ENCODE peak calls at places on chromosomes 6 and 20, in nine cellular contexts. J is Kasumi-1; Y is central memory CD4-positive, alpha-beta T cell; G is activated CD4-positive, alpha-beta T cell treated with anti-CD3 and anti-CD28 coated beads for 24 hours; P is activated T-cell treated with anti-CD3 and anti-CD28 coated beads for 1 hour; O is effector memory CD4-positive, alpha-beta T cell; C is hypothalamus; S is ELR; R is astrocyte of the spinal cord. U is an unnamed sample.

GRCh38 chr6:94270040-94270689 is 850.8 kb upstream of the EPHA7 start:
- DNase-seq in J (peak), Y (no peak), G (no peak), P (no peak), O (no peak), C (no peak), S (no peak), R (no peak), U (peak)

GRCh38 chr6:138600726-138601125 is 101.4 kb upstream of the NHSL1 start:
- DNase-seq in J (no peak), Y (no peak), G (no peak), P (no peak), O (no peak), C (no peak), S (peak), R (peak), U (no peak)

GRCh38 chr6:82704048-82704447 is 340.4 kb downstream of the TPBG start:
- DNase-seq in J (no peak), Y (no peak), G (no peak), P (no peak), O (no peak), C (no peak), S (peak), R (peak), U (no peak)

GRCh38 chr6:157791461-157791860 is 31.6 kb upstream of the SNX9 start:
- DNase-seq in J (no peak), Y (no peak), G (no peak), P (no peak), O (no peak), C (no peak), S (no peak), R (no peak), U (peak)

GRCh38 chr6:40965046-40965445 is 74.0 kb downstream of the UNC5CL start:
- DNase-seq in J (no peak), Y (no peak), G (no peak), P (no peak), O (no peak), C (no peak), S (peak), R (peak), U (peak)

GRCh38 chr20:57400821-57401564 is 9.8 kb downstream of the RBM38 start:
- DNase-seq in J (no peak), Y (no peak), G (no peak), P (no peak), O (no peak), C (no peak), S (no peak), R (no peak), U (no peak)

GRCh38 chr6:138765896-138766487 is 7.6 kb upstream of the CCDC28A start:
- DNase-seq in J (peak), Y (peak), G (no peak), P (no peak), O (no peak), C (no peak), S (peak), R (peak), U (peak)

GRCh38 chr6:1701668-1702353 is 92.1 kb downstream of the FOXC1 start:
- DNase-seq in J (no peak), Y (no peak), G (no peak), P (no peak), O (no peak), C (no peak), S (peak), R (peak), U (no peak)

GRCh38 chr6:33905081-33905609 is 101.3 kb upstream of the MLN start:
- DNase-seq in J (peak), Y (peak), G (no peak), P (peak), O (peak), C (no peak), S (no peak), R (no peak), U (no peak)

GRCh38 chr6:163640641-163641040 is 226.1 kb downstream of the QKI start:
- DNase-seq in J (no peak), Y (no peak), G (no peak), P (no peak), O (no peak), C (no peak), S (no peak), R (no peak), U (no peak)

GRCh38 chr6:31079656-31080261 is 32.6 kb downstream of the C6orf15 start:
- DNase-seq in J (peak), Y (peak), G (peak), P (peak), O (peak), C (no peak), S (peak), R (peak), U (peak)

GRCh38 chr20:53736757-53737403 is 143.2 kb upstream of the ZNF217 start:
- DNase-seq in J (peak), Y (no peak), G (no peak), P (no peak), O (no peak), C (no peak), S (peak), R (no peak), U (no peak)

GRCh38 chr6:26318459-26319404 is 46.3 kb upstream of the BTN3A2 start:
- DNase-seq in J (no peak), Y (no peak), G (no peak), P (no peak), O (no peak), C (no peak), S (peak), R (no peak), U (no peak)

GRCh38 chr20:37498066-37498702 is 22.9 kb upstream of the NNAT start:
- DNase-seq in J (no peak), Y (no peak), G (no peak), P (no peak), O (no peak), C (no peak), S (peak), R (no peak), U (no peak)

GRCh38 chr6:42870145-42870936 is 9.1 kb upstream of the RPL7L1 start:
- DNase-seq in J (no peak), Y (no peak), G (no peak), P (no peak), O (no peak), C (no peak), S (no peak), R (no peak), U (no peak)

GRCh38 chr6:119915971-119916370 is 566.4 kb upstream of the MAN1A1 start:
- DNase-seq in J (no peak), Y (no peak), G (no peak), P (no peak), O (no peak), C (no peak), S (no peak), R (no peak), U (no peak)

GRCh38 chr6:23269436-23269835 is 700.1 kb downstream of the HDGFL1 start:
- DNase-seq in J (no peak), Y (no peak), G (no peak), P (no peak), O (no peak), C (no peak), S (no peak), R (no peak), U (no peak)

GRCh38 chr6:760982-761955 is 68.3 kb upstream of the EXOC2 start:
- DNase-seq in J (no peak), Y (no peak), G (no peak), P (no peak), O (no peak), C (no peak), S (peak), R (no peak), U (no peak)

GRCh38 chr20:53621482-53622246 is 28.0 kb upstream of the ZNF217 start:
- DNase-seq in J (peak), Y (no peak), G (no peak), P (no peak), O (no peak), C (no peak), S (peak), R (peak), U (no peak)

GRCh38 chr6:43228951-43229802 is at the start of gene DNPH1:
- DNase-seq in J (peak), Y (peak), G (peak), P (peak), O (peak), C (no peak), S (peak), R (peak), U (peak)

GRCh38 chr20:50690979-50691584 is at the start of gene RIPOR3:
- DNase-seq in J (no peak), Y (no peak), G (no peak), P (no peak), O (no peak), C (no peak), S (peak), R (peak), U (no peak)

GRCh38 chr6:148761532-148761951 is 14.7 kb downstream of the UST start:
- DNase-seq in J (peak), Y (peak), G (no peak), P (no peak), O (peak), C (no peak), S (no peak), R (peak), U (no peak)

GRCh38 chr6:79602859-79603258 is 28.3 kb upstream of the SH3BGRL2 start:
- DNase-seq in J (no peak), Y (no peak), G (no peak), P (no peak), O (no peak), C (no peak), S (no peak), R (no peak), U (no peak)

GRCh38 chr6:1094306-1094705 is 217.6 kb upstream of the FOXQ1 start:
- DNase-seq in J (no peak), Y (no peak), G (no peak), P (no peak), O (no peak), C (no peak), S (peak), R (peak), U (no peak)

GRCh38 chr6:89411269-89412070 is 603 bp downstream of the RRAGD start:
- DNase-seq in J (peak), Y (peak), G (no peak), P (peak), O (no peak), C (no peak), S (peak), R (no peak), U (peak)